ENCODE peak calls at places on chromosomes 16 and 17, in eight cellular contexts. One of them, this sample, is unnamed.

GRCh38 chr17:72338304-72338703 is 217.5 kb downstream of the SOX9 start:
- DNase-seq in heart right ventricle: no peak
- DNase-seq in adrenal gland: no peak
- DNase-seq in left ventricle myocardium inferior: no peak
- DNase-seq in endothelial cell of umbilical vein: no peak
- DNase-seq in colonic mucosa: no peak
- DNase-seq in tibial artery: no peak
- DNase-seq in transverse colon: no peak
- DNase-seq in this sample: no peak

GRCh38 chr16:80210787-80211186 is 330.0 kb upstream of the DYNLRB2 start:
- DNase-seq in transverse colon: no peak
- DNase-seq in adrenal gland: peak; percentile 21
- DNase-seq in left ventricle myocardium inferior: peak; percentile 50
- DNase-seq in colonic mucosa: no peak
- DNase-seq in tibial artery: no peak
- DNase-seq in heart right ventricle: no peak
- DNase-seq in endothelial cell of umbilical vein: no peak
- DNase-seq in this sample: no peak

GRCh38 chr17:13568746-13569739 is 32.7 kb downstream of the HS3ST3A1 start:
- DNase-seq in heart right ventricle: peak; percentile 6
- DNase-seq in transverse colon: no peak
- DNase-seq in left ventricle myocardium inferior: no peak
- DNase-seq in colonic mucosa: no peak
- DNase-seq in endothelial cell of umbilical vein: no peak
- DNase-seq in adrenal gland: peak; percentile 37
- DNase-seq in tibial artery: no peak
- DNase-seq in this sample: peak; percentile 64

GRCh38 chr16:83956336-83957289 is 3.6 kb downstream of the OSGIN1 start:
- DNase-seq in left ventricle myocardium inferior: peak; percentile 84
- DNase-seq in heart right ventricle: peak; percentile 78
- DNase-seq in colonic mucosa: peak; percentile 86
- DNase-seq in tibial artery: peak; percentile 63
- DNase-seq in adrenal gland: peak; percentile 90
- DNase-seq in transverse colon: peak; percentile 85
- DNase-seq in endothelial cell of umbilical vein: peak; percentile 70
- DNase-seq in this sample: peak; percentile 33

GRCh38 chr16:81560979-81561657 is 116.5 kb downstream of the CMIP start:
- DNase-seq in endothelial cell of umbilical vein: no peak
- DNase-seq in heart right ventricle: no peak
- DNase-seq in colonic mucosa: no peak
- DNase-seq in transverse colon: no peak
- DNase-seq in tibial artery: no peak
- DNase-seq in adrenal gland: peak; percentile 54
- DNase-seq in left ventricle myocardium inferior: no peak
- DNase-seq in this sample: no peak

GRCh38 chr17:10144976-10145375 is 53.4 kb downstream of the GAS7 start:
- DNase-seq in adrenal gland: no peak
- DNase-seq in endothelial cell of umbilical vein: no peak
- DNase-seq in heart right ventricle: no peak
- DNase-seq in tibial artery: no peak
- DNase-seq in left ventricle myocardium inferior: no peak
- DNase-seq in transverse colon: no peak
- DNase-seq in colonic mucosa: no peak
- DNase-seq in this sample: no peak

GRCh38 chr17:64599187-64599676 is 62.9 kb downstream of the SMURF2 start:
- DNase-seq in left ventricle myocardium inferior: no peak
- DNase-seq in colonic mucosa: no peak
- DNase-seq in tibial artery: no peak
- DNase-seq in endothelial cell of umbilical vein: no peak
- DNase-seq in adrenal gland: no peak
- DNase-seq in heart right ventricle: no peak
- DNase-seq in transverse colon: peak; percentile 29
- DNase-seq in this sample: no peak

GRCh38 chr17:79983456-79983855 is 52.2 kb downstream of the TBC1D16 start:
- DNase-seq in left ventricle myocardium inferior: no peak
- DNase-seq in tibial artery: no peak
- DNase-seq in transverse colon: peak; percentile 4
- DNase-seq in endothelial cell of umbilical vein: no peak
- DNase-seq in adrenal gland: no peak
- DNase-seq in heart right ventricle: no peak
- DNase-seq in colonic mucosa: no peak
- DNase-seq in this sample: peak; percentile 38

GRCh38 chr16:77374384-77374783 is 60.5 kb downstream of the ADAMTS18 start:
- DNase-seq in heart right ventricle: no peak
- DNase-seq in tibial artery: no peak
- DNase-seq in left ventricle myocardium inferior: no peak
- DNase-seq in colonic mucosa: no peak
- DNase-seq in endothelial cell of umbilical vein: no peak
- DNase-seq in transverse colon: no peak
- DNase-seq in adrenal gland: no peak
- DNase-seq in this sample: no peak

GRCh38 chr16:79361132-79361751 is 239.3 kb downstream of the MAF start:
- DNase-seq in tibial artery: no peak
- DNase-seq in adrenal gland: no peak
- DNase-seq in heart right ventricle: no peak
- DNase-seq in colonic mucosa: no peak
- DNase-seq in transverse colon: no peak
- DNase-seq in left ventricle myocardium inferior: no peak
- DNase-seq in endothelial cell of umbilical vein: no peak
- DNase-seq in this sample: no peak

GRCh38 chr16:56812884-56813283 is 52.1 kb upstream of the SLC12A3 start:
- DNase-seq in heart right ventricle: no peak
- DNase-seq in transverse colon: no peak
- DNase-seq in tibial artery: no peak
- DNase-seq in adrenal gland: no peak
- DNase-seq in endothelial cell of umbilical vein: peak; percentile 77
- DNase-seq in colonic mucosa: no peak
- DNase-seq in left ventricle myocardium inferior: no peak
- DNase-seq in this sample: peak; percentile 53

GRCh38 chr16:4051591-4051990 is 64.7 kb downstream of the ADCY9 start:
- DNase-seq in heart right ventricle: no peak
- DNase-seq in adrenal gland: no peak
- DNase-seq in tibial artery: no peak
- DNase-seq in left ventricle myocardium inferior: no peak
- DNase-seq in endothelial cell of umbilical vein: no peak
- DNase-seq in transverse colon: no peak
- DNase-seq in colonic mucosa: no peak
- DNase-seq in this sample: no peak

GRCh38 chr17:49193513-49194296 is 16.7 kb downstream of the GNGT2 start:
- DNase-seq in left ventricle myocardium inferior: no peak
- DNase-seq in transverse colon: peak; percentile 70
- DNase-seq in heart right ventricle: peak; percentile 52
- DNase-seq in endothelial cell of umbilical vein: peak; percentile 73
- DNase-seq in adrenal gland: peak; percentile 62
- DNase-seq in tibial artery: peak; percentile 62
- DNase-seq in colonic mucosa: peak; percentile 74
- DNase-seq in this sample: peak; percentile 69

GRCh38 chr16:77211880-77212735 is 12.9 kb downstream of the SYCE1L start:
- DNase-seq in colonic mucosa: peak; percentile 65
- DNase-seq in tibial artery: no peak
- DNase-seq in heart right ventricle: peak; percentile 17
- DNase-seq in left ventricle myocardium inferior: peak; percentile 38
- DNase-seq in adrenal gland: no peak
- DNase-seq in endothelial cell of umbilical vein: peak; percentile 48
- DNase-seq in transverse colon: peak; percentile 73
- DNase-seq in this sample: no peak

GRCh38 chr17:79126139-79126538 is 51.5 kb downstream of the ENGASE start:
- DNase-seq in heart right ventricle: no peak
- DNase-seq in transverse colon: peak; percentile 14
- DNase-seq in endothelial cell of umbilical vein: no peak
- DNase-seq in colonic mucosa: no peak
- DNase-seq in left ventricle myocardium inferior: no peak
- DNase-seq in adrenal gland: no peak
- DNase-seq in tibial artery: no peak
- DNase-seq in this sample: no peak

GRCh38 chr17:36728030-36728991 is 126.9 kb downstream of the MRM1 start:
- DNase-seq in colonic mucosa: no peak
- DNase-seq in adrenal gland: no peak
- DNase-seq in heart right ventricle: no peak
- DNase-seq in endothelial cell of umbilical vein: no peak
- DNase-seq in transverse colon: no peak
- DNase-seq in left ventricle myocardium inferior: no peak
- DNase-seq in tibial artery: no peak
- DNase-seq in this sample: no peak

GRCh38 chr17:43377056-43377810 is 21.6 kb upstream of the ARL4D start:
- DNase-seq in transverse colon: no peak
- DNase-seq in left ventricle myocardium inferior: no peak
- DNase-seq in endothelial cell of umbilical vein: no peak
- DNase-seq in adrenal gland: no peak
- DNase-seq in heart right ventricle: no peak
- DNase-seq in colonic mucosa: no peak
- DNase-seq in tibial artery: no peak
- DNase-seq in this sample: no peak

GRCh38 chr17:68294196-68294555 is 2.9 kb downstream of the ARSG start:
- DNase-seq in adrenal gland: no peak
- DNase-seq in tibial artery: no peak
- DNase-seq in transverse colon: no peak
- DNase-seq in heart right ventricle: no peak
- DNase-seq in colonic mucosa: no peak
- DNase-seq in endothelial cell of umbilical vein: no peak
- DNase-seq in left ventricle myocardium inferior: no peak
- DNase-seq in this sample: no peak

GRCh38 chr16:19135896-19136438 is 22.2 kb downstream of the ITPRIPL2 start:
- DNase-seq in adrenal gland: no peak
- DNase-seq in transverse colon: peak; percentile 85
- DNase-seq in left ventricle myocardium inferior: peak; percentile 43
- DNase-seq in tibial artery: no peak
- DNase-seq in heart right ventricle: peak; percentile 42
- DNase-seq in endothelial cell of umbilical vein: no peak
- DNase-seq in colonic mucosa: peak; percentile 93
- DNase-seq in this sample: no peak

GRCh38 chr16:55274391-55274790 is 49.6 kb upstream of the IRX6 start:
- DNase-seq in transverse colon: no peak
- DNase-seq in left ventricle myocardium inferior: no peak
- DNase-seq in heart right ventricle: no peak
- DNase-seq in adrenal gland: no peak
- DNase-seq in colonic mucosa: no peak
- DNase-seq in endothelial cell of umbilical vein: no peak
- DNase-seq in tibial artery: no peak
- DNase-seq in this sample: no peak

GRCh38 chr16:50667497-50668367 is 13.4 kb downstream of the SNX20 start:
- DNase-seq in adrenal gland: no peak
- DNase-seq in transverse colon: no peak
- DNase-seq in colonic mucosa: no peak
- DNase-seq in endothelial cell of umbilical vein: no peak
- DNase-seq in heart right ventricle: no peak
- DNase-seq in tibial artery: no peak
- DNase-seq in left ventricle myocardium inferior: no peak
- DNase-seq in this sample: no peak

GRCh38 chr16:67246945-67247697 is at the start of gene FHOD1:
- DNase-seq in transverse colon: peak; percentile 100
- DNase-seq in endothelial cell of umbilical vein: peak; percentile 98
- DNase-seq in left ventricle myocardium inferior: peak; percentile 99
- DNase-seq in heart right ventricle: peak; percentile 98
- DNase-seq in adrenal gland: peak; percentile 98
- DNase-seq in colonic mucosa: peak; percentile 99
- DNase-seq in tibial artery: peak; percentile 97
- DNase-seq in this sample: peak; percentile 81
- H3K27ac ChIP-seq in transverse colon: peak within 1 kb of the TSS; percentile 95
- H3K27ac ChIP-seq in endothelial cell of umbilical vein: peak within 1 kb of the TSS; percentile 88
- H3K27ac ChIP-seq in left ventricle myocardium inferior: peak within 1 kb of the TSS; percentile 98
- H3K27ac ChIP-seq in heart right ventricle: peak within 1 kb of the TSS; percentile 95
- H3K27ac ChIP-seq in adrenal gland: peak within 1 kb of the TSS; percentile 94
- H3K27ac ChIP-seq in colonic mucosa: peak within 1 kb of the TSS; percentile 77
- H3K27ac ChIP-seq in tibial artery: peak within 1 kb of the TSS; percentile 83
- H3K27ac ChIP-seq in this sample: peak within 1 kb of the TSS; percentile 72

DNA sequence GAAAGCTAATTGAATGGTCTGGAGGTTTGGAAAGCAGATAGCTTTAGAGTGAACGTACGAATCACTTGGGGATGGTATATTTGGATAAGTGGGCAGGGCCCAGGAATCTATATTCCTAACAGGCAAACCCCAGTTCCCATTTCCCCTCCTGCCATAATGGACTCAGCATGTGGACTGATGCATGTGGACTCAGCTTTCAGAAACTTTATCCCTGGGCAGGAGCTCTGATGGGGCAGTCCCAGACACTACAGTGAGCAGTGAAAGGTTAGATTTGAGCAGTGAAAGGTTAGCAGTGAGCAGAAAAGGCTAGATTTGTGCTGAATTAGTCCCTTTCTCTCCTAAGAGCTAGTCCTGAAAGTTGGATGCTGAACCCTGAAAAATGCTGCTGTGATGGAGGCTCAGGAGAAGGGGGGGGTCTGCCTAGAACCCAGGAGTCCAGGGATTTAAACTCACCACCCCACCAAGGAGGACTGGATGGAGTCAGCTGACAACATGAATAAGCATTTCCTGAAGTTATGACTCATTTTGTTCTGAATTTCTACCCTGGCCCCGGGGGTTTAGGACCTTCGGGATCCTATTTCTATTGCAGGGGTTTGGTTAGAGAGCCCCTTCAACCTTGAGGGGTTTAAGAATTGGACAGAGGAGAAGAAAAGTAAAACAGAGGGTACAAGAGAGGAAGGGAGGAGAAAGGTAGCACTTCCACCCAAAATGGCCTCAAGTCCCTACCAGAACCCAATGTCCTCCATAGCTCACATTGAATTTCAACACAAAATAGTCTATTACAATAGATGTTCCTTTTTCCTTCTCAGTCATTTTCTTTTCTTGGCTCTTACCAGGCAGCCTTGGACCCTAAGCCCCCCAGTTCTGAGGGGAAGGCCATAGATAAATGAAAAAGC is 10.3 kb upstream of the FZD2 start:
- DNase-seq in heart right ventricle: no peak
- DNase-seq in endothelial cell of umbilical vein: peak; percentile 61
- DNase-seq in tibial artery: no peak
- DNase-seq in colonic mucosa: no peak
- DNase-seq in left ventricle myocardium inferior: no peak
- DNase-seq in transverse colon: no peak
- DNase-seq in adrenal gland: no peak
- DNase-seq in this sample: peak; percentile 50
- H3K4me1 ChIP-seq in heart right ventricle: no peaks in the 10 kb centered on the region
- H3K4me1 ChIP-seq in endothelial cell of umbilical vein: peaks cover 13% of the 10 kb centered on the region
- H3K4me1 ChIP-seq in tibial artery: peaks cover 14% of the 10 kb centered on the region
- H3K4me1 ChIP-seq in colonic mucosa: no peaks in the 10 kb centered on the region
- H3K4me1 ChIP-seq in left ventricle myocardium inferior: peaks cover 3% of the 10 kb centered on the region
- H3K4me1 ChIP-seq in transverse colon: no peaks in the 10 kb centered on the region
- H3K4me1 ChIP-seq in adrenal gland: no peaks in the 10 kb centered on the region
- H3K4me1 ChIP-seq in this sample: peaks cover 49% of the 10 kb centered on the region

DNA sequence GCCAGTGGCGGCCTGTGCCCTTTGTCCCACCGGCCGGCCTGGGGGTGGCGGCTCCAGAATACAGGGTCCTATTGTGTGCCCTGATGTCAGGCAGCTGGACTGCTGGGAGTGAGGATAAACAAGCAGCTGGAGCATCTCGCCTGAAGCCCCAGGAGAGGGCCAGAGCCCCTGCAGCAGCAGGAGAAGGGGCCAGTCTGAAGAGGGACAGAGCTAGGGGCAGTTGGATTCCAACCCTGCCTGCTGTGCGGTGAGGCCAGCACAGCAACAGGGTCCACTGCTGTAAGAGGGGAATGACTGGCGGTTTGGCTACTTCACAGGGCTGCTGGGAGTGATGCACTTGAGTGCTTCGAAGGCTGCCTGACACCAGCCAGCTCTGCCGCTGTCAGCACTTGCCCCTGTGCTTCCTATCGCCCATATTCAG is 25.0 kb downstream of the RAB11FIP4 start:
- DNase-seq in left ventricle myocardium inferior: peak; percentile 45
- DNase-seq in heart right ventricle: peak; percentile 19
- DNase-seq in transverse colon: no peak
- DNase-seq in colonic mucosa: no peak
- DNase-seq in endothelial cell of umbilical vein: no peak
- DNase-seq in adrenal gland: no peak
- DNase-seq in tibial artery: no peak
- DNase-seq in this sample: no peak
- H3K27ac ChIP-seq in left ventricle myocardium inferior: no peak overlapping the region
- H3K27ac ChIP-seq in heart right ventricle: no peak overlapping the region
- H3K27ac ChIP-seq in transverse colon: no peak overlapping the region
- H3K27ac ChIP-seq in colonic mucosa: no peak overlapping the region
- H3K27ac ChIP-seq in endothelial cell of umbilical vein: no peak overlapping the region
- H3K27ac ChIP-seq in adrenal gland: no peak overlapping the region
- H3K27ac ChIP-seq in tibial artery: no peak overlapping the region
- H3K27ac ChIP-seq in this sample: no peak overlapping the region

GRCh38 chr17:81095608-81095888 is 60.6 kb downstream of the BAIAP2 start:
- DNase-seq in left ventricle myocardium inferior: no peak
- DNase-seq in endothelial cell of umbilical vein: no peak
- DNase-seq in adrenal gland: no peak
- DNase-seq in colonic mucosa: no peak
- DNase-seq in heart right ventricle: no peak
- DNase-seq in transverse colon: no peak
- DNase-seq in tibial artery: no peak
- DNase-seq in this sample: no peak
- H3K4me1 ChIP-seq in left ventricle myocardium inferior: peaks cover 19% of the 10 kb centered on the region
- H3K4me1 ChIP-seq in endothelial cell of umbilical vein: peaks cover 8% of the 10 kb centered on the region
- H3K4me1 ChIP-seq in adrenal gland: peaks cover 16% of the 10 kb centered on the region
- H3K4me1 ChIP-seq in colonic mucosa: peaks cover 15% of the 10 kb centered on the region
- H3K4me1 ChIP-seq in heart right ventricle: peaks cover 23% of the 10 kb centered on the region
- H3K4me1 ChIP-seq in transverse colon: peaks cover 22% of the 10 kb centered on the region
- H3K4me1 ChIP-seq in tibial artery: peaks cover 30% of the 10 kb centered on the region
- H3K4me1 ChIP-seq in this sample: peaks cover 46% of the 10 kb centered on the region